ENCODE peak calls at places on chromosome 1, in eight cellular contexts. One of them, this sample, is unnamed.

GRCh38 chr1:24555591-24556413 is at the start of gene NCMAP:
- DNase-seq in NCI-H524: peak; percentile 37
- DNase-seq in choroid plexus epithelial cell: no peak
- DNase-seq in stimulated activated CD8-positive, alpha-beta memory T cell treated with anti-CD3 and anti-CD28 coated beads, Interleukin-4, amount 100 ng/mL, for 1 hour: no peak
- DNase-seq in HTR-8/SVneo: no peak
- DNase-seq in stimulated activated CD4-positive, alpha-beta T cell treated with anti-CD3 and anti-CD28 coated beads, Interleukin-4, amount 100 ng/mL, for 1 hour: peak; percentile 59
- DNase-seq in iPS DF 19.7: no peak
- DNase-seq in Calu3: peak; percentile 83
- DNase-seq in this sample: no peak

GRCh38 chr1:177126267-177126666 is 38.2 kb downstream of the ASTN1 start:
- DNase-seq in Calu3: no peak
- DNase-seq in NCI-H524: no peak
- DNase-seq in stimulated activated CD4-positive, alpha-beta T cell treated with anti-CD3 and anti-CD28 coated beads, Interleukin-4, amount 100 ng/mL, for 1 hour: no peak
- DNase-seq in stimulated activated CD8-positive, alpha-beta memory T cell treated with anti-CD3 and anti-CD28 coated beads, Interleukin-4, amount 100 ng/mL, for 1 hour: no peak
- DNase-seq in iPS DF 19.7: no peak
- DNase-seq in HTR-8/SVneo: no peak
- DNase-seq in choroid plexus epithelial cell: no peak
- DNase-seq in this sample: no peak

GRCh38 chr1:223622132-223622842 is 43.2 kb downstream of the CAPN8 start:
- DNase-seq in HTR-8/SVneo: no peak
- DNase-seq in choroid plexus epithelial cell: no peak
- DNase-seq in stimulated activated CD8-positive, alpha-beta memory T cell treated with anti-CD3 and anti-CD28 coated beads, Interleukin-4, amount 100 ng/mL, for 1 hour: no peak
- DNase-seq in NCI-H524: no peak
- DNase-seq in Calu3: no peak
- DNase-seq in stimulated activated CD4-positive, alpha-beta T cell treated with anti-CD3 and anti-CD28 coated beads, Interleukin-4, amount 100 ng/mL, for 1 hour: no peak
- DNase-seq in iPS DF 19.7: no peak
- DNase-seq in this sample: no peak

GRCh38 chr1:161952603-161953172 is 71.0 kb downstream of the OLFML2B start:
- DNase-seq in iPS DF 19.7: no peak
- DNase-seq in stimulated activated CD8-positive, alpha-beta memory T cell treated with anti-CD3 and anti-CD28 coated beads, Interleukin-4, amount 100 ng/mL, for 1 hour: no peak
- DNase-seq in Calu3: no peak
- DNase-seq in HTR-8/SVneo: no peak
- DNase-seq in NCI-H524: no peak
- DNase-seq in choroid plexus epithelial cell: no peak
- DNase-seq in stimulated activated CD4-positive, alpha-beta T cell treated with anti-CD3 and anti-CD28 coated beads, Interleukin-4, amount 100 ng/mL, for 1 hour: no peak
- DNase-seq in this sample: no peak

GRCh38 chr1:3485016-3485415 is 30.6 kb downstream of the ARHGEF16 start:
- DNase-seq in iPS DF 19.7: no peak
- DNase-seq in choroid plexus epithelial cell: no peak
- DNase-seq in Calu3: no peak
- DNase-seq in stimulated activated CD4-positive, alpha-beta T cell treated with anti-CD3 and anti-CD28 coated beads, Interleukin-4, amount 100 ng/mL, for 1 hour: no peak
- DNase-seq in HTR-8/SVneo: no peak
- DNase-seq in NCI-H524: no peak
- DNase-seq in stimulated activated CD8-positive, alpha-beta memory T cell treated with anti-CD3 and anti-CD28 coated beads, Interleukin-4, amount 100 ng/mL, for 1 hour: no peak
- DNase-seq in this sample: no peak

GRCh38 chr1:36203027-36203553 is 21.2 kb upstream of the THRAP3 start:
- DNase-seq in NCI-H524: no peak
- DNase-seq in stimulated activated CD8-positive, alpha-beta memory T cell treated with anti-CD3 and anti-CD28 coated beads, Interleukin-4, amount 100 ng/mL, for 1 hour: no peak
- DNase-seq in choroid plexus epithelial cell: no peak
- DNase-seq in iPS DF 19.7: no peak
- DNase-seq in stimulated activated CD4-positive, alpha-beta T cell treated with anti-CD3 and anti-CD28 coated beads, Interleukin-4, amount 100 ng/mL, for 1 hour: no peak
- DNase-seq in HTR-8/SVneo: no peak
- DNase-seq in Calu3: no peak
- DNase-seq in this sample: no peak

GRCh38 chr1:119475866-119476439 is 31.1 kb upstream of the HSD3B1 start:
- DNase-seq in stimulated activated CD8-positive, alpha-beta memory T cell treated with anti-CD3 and anti-CD28 coated beads, Interleukin-4, amount 100 ng/mL, for 1 hour: no peak
- DNase-seq in NCI-H524: peak; percentile 23
- DNase-seq in choroid plexus epithelial cell: peak; percentile 69
- DNase-seq in stimulated activated CD4-positive, alpha-beta T cell treated with anti-CD3 and anti-CD28 coated beads, Interleukin-4, amount 100 ng/mL, for 1 hour: peak; percentile 3
- DNase-seq in iPS DF 19.7: peak; percentile 68
- DNase-seq in HTR-8/SVneo: peak; percentile 30
- DNase-seq in Calu3: peak; percentile 67
- DNase-seq in this sample: peak; percentile 64

GRCh38 chr1:17031436-17031835 is 19.7 kb upstream of the ATP13A2 start:
- DNase-seq in stimulated activated CD4-positive, alpha-beta T cell treated with anti-CD3 and anti-CD28 coated beads, Interleukin-4, amount 100 ng/mL, for 1 hour: no peak
- DNase-seq in stimulated activated CD8-positive, alpha-beta memory T cell treated with anti-CD3 and anti-CD28 coated beads, Interleukin-4, amount 100 ng/mL, for 1 hour: no peak
- DNase-seq in NCI-H524: no peak
- DNase-seq in HTR-8/SVneo: no peak
- DNase-seq in choroid plexus epithelial cell: no peak
- DNase-seq in iPS DF 19.7: no peak
- DNase-seq in Calu3: no peak
- DNase-seq in this sample: no peak

GRCh38 chr1:244076740-244077139 is 25.7 kb downstream of the ZBTB18 start:
- DNase-seq in stimulated activated CD4-positive, alpha-beta T cell treated with anti-CD3 and anti-CD28 coated beads, Interleukin-4, amount 100 ng/mL, for 1 hour: no peak
- DNase-seq in choroid plexus epithelial cell: no peak
- DNase-seq in stimulated activated CD8-positive, alpha-beta memory T cell treated with anti-CD3 and anti-CD28 coated beads, Interleukin-4, amount 100 ng/mL, for 1 hour: no peak
- DNase-seq in HTR-8/SVneo: no peak
- DNase-seq in iPS DF 19.7: no peak
- DNase-seq in NCI-H524: peak; percentile 6
- DNase-seq in Calu3: no peak
- DNase-seq in this sample: no peak

GRCh38 chr1:153030895-153031294 is at the start of gene SPRR1B:
- DNase-seq in HTR-8/SVneo: no peak
- DNase-seq in NCI-H524: no peak
- DNase-seq in iPS DF 19.7: no peak
- DNase-seq in choroid plexus epithelial cell: no peak
- DNase-seq in stimulated activated CD4-positive, alpha-beta T cell treated with anti-CD3 and anti-CD28 coated beads, Interleukin-4, amount 100 ng/mL, for 1 hour: no peak
- DNase-seq in stimulated activated CD8-positive, alpha-beta memory T cell treated with anti-CD3 and anti-CD28 coated beads, Interleukin-4, amount 100 ng/mL, for 1 hour: no peak
- DNase-seq in Calu3: peak; percentile 31
- DNase-seq in this sample: no peak